ENCODE peak calls at places on chromosomes 7 and 10, in seven cellular contexts. X is CD4-positive, alpha-beta T cell; D is IMR-90; J is HL-60; B is BJ; Q is spleen; K is upper lobe of left lung. I is an unnamed sample. For H3K27me3, the result is how much of the 10 kb centered on the place peaks cover.

GRCh38 chr7:2198760-2199159 is 34.0 kb downstream of the MAD1L1 start:
- DNase-seq in B (no peak), K (peak), Q (peak), J (no peak), D (no peak), X (no peak), I (no peak)

GRCh38 chr7:51629206-51629605 is 312.6 kb upstream of the COBL start:
- DNase-seq in K (no peak), X (no peak), J (no peak), B (no peak), Q (no peak), D (no peak), I (no peak)

GRCh38 chr7:137316643-137317042 is 26.9 kb downstream of the PTN start:
- DNase-seq in J (no peak), X (no peak), D (no peak), K (no peak), Q (no peak), B (no peak), I (no peak)

GRCh38 chr10:43377393-43377883 is 6.0 kb downstream of the FXYD4 start:
- DNase-seq in D (no peak), K (no peak), J (no peak), X (no peak), Q (peak), B (no peak), I (no peak)

GRCh38 chr7:117186631-117187030 is 136.2 kb downstream of the WNT2 start:
- DNase-seq in K (no peak), B (no peak), Q (no peak), D (no peak), J (no peak), X (no peak), I (no peak)

GRCh38 chr7:45242698-45243097 is 85.1 kb downstream of the RAMP3 start:
- DNase-seq in X (no peak), J (no peak), K (no peak), D (no peak), B (no peak), Q (no peak), I (no peak)

GRCh38 chr10:89064764-89065163 is 74.2 kb downstream of the FAS start:
- DNase-seq in Q (no peak), B (no peak), K (no peak), X (no peak), J (no peak), D (no peak), I (no peak)

GRCh38 chr7:124856299-124856888 is 73.2 kb downstream of the POT1 start:
- DNase-seq in D (peak), J (no peak), X (no peak), K (no peak), Q (no peak), B (peak), I (peak)

GRCh38 chr10:266974-267425 is 131.7 kb downstream of the ZMYND11 start:
- DNase-seq in Q (no peak), J (no peak), B (no peak), K (no peak), X (no peak), D (peak), I (no peak)

GRCh38 chr7:143042159-143042820 is 9.9 kb upstream of the OR6V1 start:
- DNase-seq in D (no peak), B (no peak), J (no peak), Q (no peak), X (no peak), K (no peak), I (no peak)

DNA sequence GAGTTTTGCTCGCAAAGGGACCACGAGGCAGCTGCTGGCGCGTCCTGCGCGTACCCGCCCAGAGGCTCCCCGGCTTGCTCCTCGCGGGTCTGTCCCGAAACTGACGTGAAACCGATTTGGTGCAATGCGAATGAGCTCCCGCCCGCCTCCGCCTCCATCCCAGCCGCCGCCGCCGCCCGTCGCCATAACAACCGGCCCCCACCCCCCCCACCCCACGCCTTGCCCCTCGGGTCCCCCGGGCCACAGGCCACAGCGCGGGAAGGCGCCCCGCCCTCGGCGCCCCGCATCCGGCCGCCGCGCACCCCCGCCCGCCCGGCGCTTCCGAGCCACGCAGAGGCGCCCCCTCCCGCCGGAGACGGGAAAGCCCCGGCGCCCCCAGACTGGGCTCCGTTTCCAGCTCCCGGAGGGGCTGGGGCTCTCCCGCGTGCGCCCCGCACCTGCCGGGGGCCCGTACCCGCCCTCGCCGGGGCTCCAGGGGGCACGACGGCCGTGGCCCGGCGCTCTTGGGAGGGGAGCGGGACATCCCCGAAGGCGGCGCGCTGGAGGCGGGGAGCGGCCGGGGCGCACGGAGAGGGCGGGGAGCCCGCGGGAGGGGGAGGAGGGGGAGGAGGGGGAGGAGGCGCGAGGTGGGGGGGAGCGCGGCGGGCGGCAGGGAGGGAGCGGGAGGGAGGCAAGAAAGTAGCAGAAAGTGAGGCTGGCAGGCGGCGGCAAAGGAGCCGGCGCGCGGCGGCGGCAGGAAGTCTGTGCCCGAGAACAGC is at the start of gene CAMK1D:
- DNase-seq in X (peak), D (peak), K (peak), Q (peak), J (no peak), B (no peak), I (peak)
- TF ChIP-seq CTCF in X (peak), D (peak), K (no peak), Q (no peak), J (no peak), B (peak), I (peak)

GRCh38 chr7:292826-293225 is 2.9 kb downstream of the FOXL3 start:
- DNase-seq in X (no peak), D (no peak), K (peak), B (no peak), J (no peak), Q (peak), I (no peak)
- H3K27me3 ChIP-seq in X (half or more), D (half or more), K (under half), B (under half), J (under half), Q (under half), I (half or more)

GRCh38 chr10:83274088-83274487 is 865.2 kb upstream of the GHITM start:
- DNase-seq in D (no peak), B (no peak), X (no peak), J (no peak), Q (no peak), K (no peak), I (no peak)

GRCh38 chr10:83276971-83277370 is 862.3 kb upstream of the GHITM start:
- DNase-seq in K (no peak), D (no peak), X (no peak), J (no peak), B (no peak), Q (no peak), I (no peak)

GRCh38 chr10:83273035-83273434 is 866.3 kb upstream of the GHITM start:
- DNase-seq in X (no peak), K (no peak), D (no peak), J (no peak), Q (no peak), B (no peak), I (no peak)
- TF ChIP-seq CTCF in X (no peak), K (no peak), D (no peak), J (no peak), Q (no peak), B (no peak), I (no peak)

GRCh38 chr7:129781856-129782256 is 170.3 kb downstream of the NRF1 start:
- DNase-seq in D (no peak), J (no peak), K (no peak), B (no peak), X (no peak), Q (peak), I (no peak)
- H3K27me3 ChIP-seq in D (half or more), J (half or more), K (under half), B (half or more), X (half or more), Q (half or more), I (half or more)

GRCh38 chr7:55588379-55588699 is 16.0 kb upstream of the VOPP1 start:
- DNase-seq in X (no peak), B (no peak), D (no peak), K (no peak), Q (no peak), J (no peak), I (no peak)

GRCh38 chr7:55590517-55591281 is 18.4 kb upstream of the VOPP1 start:
- DNase-seq in Q (no peak), B (no peak), J (no peak), X (no peak), D (no peak), K (no peak), I (no peak)

GRCh38 chr7:55588976-55589604 is 16.8 kb upstream of the VOPP1 start:
- DNase-seq in X (no peak), D (no peak), K (no peak), Q (no peak), J (no peak), B (no peak), I (no peak)

GRCh38 chr7:55589905-55590304 is 17.6 kb upstream of the VOPP1 start:
- DNase-seq in Q (no peak), K (no peak), J (no peak), X (no peak), D (no peak), B (no peak), I (no peak)

GRCh38 chr7:55587687-55588378 is 15.5 kb upstream of the VOPP1 start:
- DNase-seq in K (no peak), J (no peak), B (no peak), X (no peak), D (no peak), Q (no peak), I (no peak)
- TF ChIP-seq CTCF in K (no peak), J (no peak), B (no peak), X (no peak), D (no peak), Q (no peak), I (no peak)

DNA sequence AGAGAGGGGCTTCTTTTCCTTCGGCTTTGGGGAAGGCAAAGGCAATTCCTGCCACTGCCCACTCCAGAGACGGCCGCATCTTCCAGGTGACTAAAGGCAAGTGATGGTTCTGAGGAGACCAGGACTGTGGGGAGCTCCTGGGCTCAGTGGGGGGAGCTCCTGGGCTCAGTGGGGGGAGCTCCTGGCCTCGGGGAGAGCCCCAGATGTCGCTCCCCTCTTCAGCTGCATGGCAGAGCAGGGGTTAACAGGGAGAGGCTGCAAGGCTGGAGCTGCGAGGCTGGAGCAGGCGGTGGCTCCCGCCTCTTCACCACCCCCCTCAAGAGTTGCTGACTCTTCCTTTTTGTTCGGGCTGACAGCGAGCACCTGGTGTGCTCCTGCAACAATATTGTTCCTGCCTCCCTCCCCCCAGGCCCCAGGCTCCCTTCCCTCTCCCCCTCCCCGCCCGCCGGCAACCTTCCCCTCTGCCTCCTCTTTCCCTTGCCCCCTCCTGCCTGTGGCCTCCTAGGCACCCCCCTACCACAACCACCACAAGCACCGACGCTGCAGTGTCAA is 56.3 kb upstream of the LBX1 start:
- DNase-seq in K (no peak), X (no peak), B (no peak), D (no peak), J (no peak), Q (no peak), I (no peak)
- H3K27me3 ChIP-seq in K (under half), X (half or more), B (under half), D (half or more), J (half or more), Q (under half), I (half or more)

I was measured in AG04450.